ENCODE peak calls at places on chromosomes 7 and 10, in ten cellular contexts. A is HFF-Myc; T is SW480; I is ecto neural progenitor cell; V is astrocyte of the spinal cord; Z is NCI-H1092; N is CD8-positive, alpha-beta memory T cell; D is fibroblast of lung; C is KBM-7; O is tibial nerve. Q is an unnamed sample.

GRCh38 chr7:16818732-16819131 is 13.9 kb upstream of the AGR2 start:
- DNase-seq in C (no peak), Z (no peak), O (no peak), I (no peak), V (no peak), A (no peak), T (no peak), N (no peak), D (no peak), Q (no peak)

GRCh38 chr10:13893926-13894325 is 307.2 kb downstream of the PRPF18 start:
- DNase-seq in Z (no peak), V (no peak), A (no peak), D (no peak), I (no peak), T (no peak), O (no peak), C (no peak), N (no peak), Q (peak)

GRCh38 chr7:34362621-34363020 is 295.4 kb upstream of the NPSR1 start:
- DNase-seq in D (no peak), N (no peak), Z (no peak), C (no peak), A (no peak), I (no peak), O (no peak), V (no peak), T (no peak), Q (no peak)

GRCh38 chr10:123417414-123417813 is 248.7 kb upstream of the GPR26 start:
- DNase-seq in V (no peak), I (no peak), N (no peak), C (no peak), T (no peak), Z (no peak), O (no peak), A (no peak), D (no peak), Q (no peak)

GRCh38 chr7:79461660-79462059 is 8.2 kb upstream of the MAGI2 start:
- DNase-seq in Z (no peak), I (no peak), V (peak), O (no peak), D (peak), N (no peak), C (no peak), T (peak), A (no peak), Q (peak)

GRCh38 chr7:140678816-140679130 is 6.0 kb downstream of the ADCK2 start:
- DNase-seq in Z (no peak), A (no peak), D (no peak), O (no peak), T (no peak), V (no peak), N (no peak), C (no peak), I (no peak), Q (no peak)

GRCh38 chr10:116721991-116722392 is 20.4 kb downstream of the HSPA12A start:
- DNase-seq in C (no peak), O (no peak), V (peak), Z (no peak), A (no peak), T (no peak), D (peak), N (no peak), I (no peak), Q (peak)

GRCh38 chr7:38846280-38846679 is 62.7 kb downstream of the VPS41 start:
- DNase-seq in I (no peak), C (no peak), D (no peak), Z (no peak), N (no peak), V (no peak), O (no peak), A (no peak), T (no peak), Q (peak)

GRCh38 chr7:140685407-140686087 is 11.0 kb upstream of the NDUFB2 start:
- DNase-seq in O (no peak), I (no peak), N (no peak), A (no peak), D (no peak), V (no peak), T (no peak), C (no peak), Z (no peak), Q (no peak)

GRCh38 chr7:96093435-96093834 is 228.5 kb downstream of the SLC25A13 start:
- DNase-seq in V (peak), D (peak), A (no peak), T (peak), Z (no peak), N (no peak), I (no peak), O (no peak), C (no peak), Q (peak)

GRCh38 chr7:43785425-43785824 is 26.9 kb downstream of the BLVRA start:
- DNase-seq in C (no peak), A (peak), T (no peak), O (no peak), D (peak), V (peak), Z (no peak), I (no peak), N (no peak), Q (peak)

GRCh38 chr10:102342462-102342861 is 53.0 kb upstream of the NFKB2 start:
- DNase-seq in D (no peak), Z (no peak), V (peak), N (no peak), C (no peak), O (no peak), A (no peak), I (no peak), T (no peak), Q (peak)

GRCh38 chr7:46786221-46786951 is 795.5 kb downstream of the TNS3 start:
- DNase-seq in N (no peak), D (no peak), I (no peak), A (no peak), C (no peak), O (no peak), Z (no peak), V (peak), T (no peak), Q (no peak)

GRCh38 chr10:114539623-114540022 is 118.5 kb downstream of the ABLIM1 start:
- DNase-seq in N (no peak), Z (no peak), C (no peak), A (no peak), O (no peak), D (no peak), V (no peak), I (no peak), T (no peak), Q (no peak)

GRCh38 chr7:113963356-113963755 is 44.5 kb upstream of the PPP1R3A start:
- DNase-seq in O (no peak), Z (no peak), D (no peak), C (no peak), V (no peak), A (no peak), N (no peak), I (no peak), T (no peak), Q (no peak)

GRCh38 chr10:74058658-74059057 is 60.7 kb downstream of the VCL start:
- DNase-seq in D (peak), A (no peak), V (no peak), Z (peak), C (peak), O (no peak), N (no peak), T (peak), I (no peak), Q (no peak)

GRCh38 chr7:100127866-100128601 is 1.3 kb downstream of the MBLAC1 start:
- DNase-seq in N (peak), I (no peak), A (no peak), V (no peak), Z (no peak), D (no peak), O (no peak), C (peak), T (peak), Q (no peak)